ENCODE peak calls at places on chromosome 10, in four cellular contexts. P, G, V and S are unnamed samples.
A peak's percentile ranks its signal among the peaks of the same experiment; 100 is the strongest.

GRCh38 chr10:23338155-23338828 is 6.3 kb downstream of the C10orf67 start:
- DNase-seq in G (no peak), V (no peak), P (no peak), S (no peak)

GRCh38 chr10:568848-569247 is 120.6 kb downstream of the DIP2C start:
- DNase-seq in G (no peak), P (no peak), V (no peak), S (no peak)

GRCh38 chr10:98667081-98667480 is 220.3 kb upstream of the HPS1 start:
- DNase-seq in P (no peak), G (no peak), V (no peak), S (no peak)

GRCh38 chr10:32321016-32321631 is 25.8 kb downstream of the EPC1 start:
- DNase-seq in V (no peak), P (no peak), G (no peak), S (no peak)

GRCh38 chr10:22825841-22826240 is 102.0 kb upstream of the ARMC3 start:
- DNase-seq in G (peak; percentile 9), V (no peak), P (no peak), S (no peak)

GRCh38 chr10:96648297-96648696 is 61.5 kb upstream of the TM9SF3 start:
- DNase-seq in P (no peak), G (no peak), V (no peak), S (no peak)

GRCh38 chr10:110067960-110068770 is 60.4 kb downstream of the ADD3 start:
- DNase-seq in G (no peak), V (no peak), P (no peak), S (no peak)

GRCh38 chr10:95332666-95333249 is 42.0 kb upstream of the PDLIM1 start:
- DNase-seq in V (no peak), G (no peak), P (no peak), S (no peak)

GRCh38 chr10:75877877-75878276 is 446.5 kb downstream of the LRMDA start:
- DNase-seq in G (no peak), V (no peak), P (no peak), S (no peak)

GRCh38 chr10:62037166-62037831 is 135.8 kb downstream of the ARID5B start:
- DNase-seq in G (no peak), P (peak; percentile 55), V (no peak), S (no peak)

GRCh38 chr10:79056736-79057391 is 11.9 kb upstream of the ZMIZ1 start:
- DNase-seq in V (no peak), G (no peak), P (no peak), S (no peak)

GRCh38 chr10:60434418-60435046 is 44.9 kb upstream of the ANK3 start:
- DNase-seq in G (no peak), P (no peak), V (no peak), S (peak; percentile 45)

GRCh38 chr10:83538047-83538446 is 601.3 kb upstream of the GHITM start:
- DNase-seq in G (no peak), V (no peak), P (no peak), S (no peak)

GRCh38 chr10:121823993-121824463 is 103.8 kb downstream of the ATE1 start:
- DNase-seq in P (no peak), V (peak; percentile 14), G (no peak), S (peak; percentile 12)

GRCh38 chr10:118042336-118042735 is 4.4 kb downstream of the RAB11FIP2 start:
- DNase-seq in V (no peak), G (no peak), P (no peak), S (no peak)

GRCh38 chr10:73967022-73967429 is 30.9 kb upstream of the VCL start:
- DNase-seq in V (no peak), P (no peak), G (no peak), S (no peak)

GRCh38 chr10:79069325-79070090 is 742 bp downstream of the ZMIZ1 start:
- DNase-seq in G (peak; percentile 90), V (no peak), P (no peak), S (peak; percentile 55)

GRCh38 chr10:30783939-30784500 is 154.5 kb upstream of the LYZL2 start:
- DNase-seq in P (peak; percentile 44), V (peak; percentile 82), G (peak; percentile 76), S (peak; percentile 95)

GRCh38 chr10:71739368-71739900 is 19.9 kb upstream of the C10orf105 start:
- DNase-seq in P (no peak), V (no peak), G (no peak), S (no peak)

GRCh38 chr10:110226926-110227641 is 19.7 kb downstream of the MXI1 start:
- DNase-seq in G (peak; percentile 94), P (no peak), V (no peak), S (peak; percentile 28)

GRCh38 chr10:97553575-97554100 is 18.9 kb upstream of the ANKRD2 start:
- DNase-seq in G (no peak), V (no peak), P (peak; percentile 10), S (peak; percentile 71)

GRCh38 chr10:43260911-43261577 is 5.8 kb downstream of the RASGEF1A start:
- DNase-seq in P (no peak), G (peak; percentile 68), V (no peak), S (no peak)

GRCh38 chr10:93288679-93289634 is 193.2 kb downstream of the MYOF start:
- DNase-seq in G (no peak), P (peak; percentile 9), V (peak; percentile 92), S (peak; percentile 76)

GRCh38 chr10:28842321-28842720 is 165.0 kb downstream of the BAMBI start:
- DNase-seq in P (no peak), V (peak; percentile 52), G (no peak), S (no peak)